ENCODE peak calls at places on chromosomes 12 and 14, in nine cellular contexts. Z is activated T-helper 1 cell treated with anti-CD3 and anti-CD28 coated beads, Interleukin-12 subunit alpha, Interleukin-12 subunit beta, Interleukin-2, Interleukin-4 antibody, amounts not matched to agents 30 ng/mL and 10 ng/mL and 1 ng/mL, durations not matched to agents 14 hours and 24 hours and 36 hours; O is esophagus squamous epithelium; L is right cardiac atrium; M is T-helper 1 cell; S is activated CD4-positive, alpha-beta T cell treated with anti-CD3 and anti-CD28 coated beads, Interleukin-2, amount 50 U/mL, for 4 hours; Q is AG04450; V is NCI-H1694; K is endothelial cell. U is an unnamed sample.

GRCh38 chr14:55701638-55702037 is 121.6 kb downstream of the KTN1 start:
- DNase-seq in K (no peak), Z (no peak), V (no peak), M (no peak), L (no peak), S (no peak), Q (no peak), O (no peak), U (no peak)

GRCh38 chr12:53756300-53757094 is 4.7 kb upstream of the CISTR start:
- DNase-seq in S (no peak), V (no peak), L (no peak), Q (no peak), Z (no peak), M (no peak), O (no peak), K (no peak), U (no peak)

GRCh38 chr14:96086574-96087077 is 47.5 kb downstream of the C14orf132 start:
- DNase-seq in L (no peak), S (no peak), Q (no peak), M (no peak), V (no peak), O (no peak), Z (no peak), K (no peak), U (no peak)

GRCh38 chr14:103910262-103910935 is 17.9 kb upstream of the TDRD9 start:
- DNase-seq in V (peak), O (no peak), K (peak), L (peak), Q (peak), M (peak), Z (peak), S (peak), U (peak)

GRCh38 chr12:66048218-66048842 is 82.2 kb downstream of the LLPH start:
- DNase-seq in Q (no peak), O (no peak), S (no peak), L (no peak), K (no peak), V (no peak), M (no peak), Z (no peak), U (no peak)

GRCh38 chr14:84468153-84468552 is 1061.8 kb upstream of the FLRT2 start:
- DNase-seq in K (no peak), O (no peak), Q (no peak), M (no peak), Z (no peak), V (no peak), S (no peak), L (no peak), U (no peak)

GRCh38 chr14:94591871-94592270 is 10.6 kb downstream of the SERPINA5 start:
- DNase-seq in S (no peak), L (no peak), K (no peak), O (no peak), Q (no peak), V (no peak), Z (no peak), M (no peak), U (peak)

GRCh38 chr14:26200675-26201074 is 397.2 kb downstream of the NOVA1 start:
- DNase-seq in Z (no peak), Q (no peak), V (no peak), M (no peak), L (no peak), S (no peak), O (no peak), K (no peak), U (no peak)

GRCh38 chr14:35991356-35991755 is 165.2 kb downstream of the BRMS1L start:
- DNase-seq in K (no peak), L (no peak), Z (no peak), Q (no peak), S (no peak), V (no peak), O (no peak), M (no peak), U (no peak)

GRCh38 chr12:60210756-60211155 is 614.9 kb downstream of the SLC16A7 start:
- DNase-seq in Z (no peak), K (no peak), Q (no peak), V (no peak), M (no peak), L (no peak), S (no peak), O (no peak), U (no peak)

GRCh38 chr12:57179331-57180086 is 32.1 kb upstream of the LRP1-AS start:
- DNase-seq in S (no peak), V (no peak), O (no peak), L (no peak), M (no peak), Q (no peak), K (no peak), Z (no peak), U (no peak)

GRCh38 chr12:104670439-104671406 is 214.0 kb downstream of the CHST11 start:
- DNase-seq in L (no peak), S (no peak), M (no peak), V (no peak), Z (no peak), O (no peak), K (no peak), Q (no peak), U (no peak)

GRCh38 chr12:64252708-64253107 is 30.6 kb upstream of the KICS2 start:
- DNase-seq in V (no peak), Z (no peak), O (no peak), S (no peak), Q (peak), M (no peak), L (no peak), K (no peak), U (no peak)

GRCh38 chr12:42725839-42726238 is 136.3 kb upstream of the PRICKLE1 start:
- DNase-seq in S (no peak), L (no peak), Z (no peak), Q (peak), O (no peak), M (no peak), V (no peak), K (no peak), U (no peak)

GRCh38 chr12:124920353-124920935 is 6.0 kb upstream of the UBC start:
- DNase-seq in Z (no peak), K (no peak), M (no peak), Q (no peak), O (no peak), L (no peak), S (no peak), V (no peak), U (no peak)

GRCh38 chr14:32217301-32217700 is 14.2 kb upstream of the RNU6-8 start:
- DNase-seq in M (no peak), Q (no peak), K (no peak), V (no peak), L (no peak), O (no peak), S (no peak), Z (no peak), U (no peak)

GRCh38 chr12:77102691-77103090 is 37.3 kb upstream of the E2F7 start:
- DNase-seq in K (no peak), M (no peak), V (no peak), S (no peak), Q (no peak), O (no peak), L (no peak), Z (no peak), U (no peak)

GRCh38 chr12:121796855-121797751 is 3.6 kb upstream of the RHOF start:
- DNase-seq in O (no peak), S (no peak), V (no peak), K (peak), Q (no peak), M (no peak), Z (no peak), L (peak), U (peak)

GRCh38 chr12:116599285-116600122 is 40.3 kb downstream of the MAP1LC3B2 start:
- DNase-seq in S (peak), M (peak), Z (peak), V (peak), Q (peak), L (peak), K (peak), O (peak), U (peak)

GRCh38 chr12:115872919-115873357 is 404.6 kb downstream of the MED13L start:
- DNase-seq in S (no peak), Z (no peak), M (no peak), K (no peak), Q (no peak), V (no peak), O (no peak), L (no peak), U (no peak)

GRCh38 chr12:127957001-127957660 is 309.8 kb upstream of the TMEM132C start:
- DNase-seq in L (no peak), K (no peak), Q (no peak), S (no peak), Z (no peak), V (no peak), M (no peak), O (no peak), U (no peak)

GRCh38 chr14:30440986-30441385 is 118.0 kb upstream of the G2E3 start:
- DNase-seq in S (no peak), L (no peak), M (no peak), Q (no peak), Z (no peak), V (no peak), O (no peak), K (no peak), U (no peak)

GRCh38 chr14:53951661-53952265 is 4.9 kb downstream of the BMP4 start:
- DNase-seq in K (no peak), L (peak), M (no peak), O (no peak), V (no peak), Q (no peak), S (no peak), Z (no peak), U (peak)

GRCh38 chr14:37901978-37902377 is 305.7 kb upstream of the SSTR1 start:
- DNase-seq in Z (no peak), M (no peak), V (no peak), S (no peak), K (no peak), Q (no peak), O (no peak), L (peak), U (peak)

GRCh38 chr12:32535260-32535999 is 136.1 kb downstream of the FGD4 start:
- DNase-seq in O (no peak), L (peak), V (peak), Z (no peak), Q (no peak), K (peak), M (no peak), S (no peak), U (peak)

GRCh38 chr14:103402700-103403099 is 17.5 kb downstream of the MARK3 start:
- DNase-seq in K (no peak), L (no peak), Q (no peak), M (no peak), S (no peak), V (no peak), O (no peak), Z (no peak), U (no peak)

GRCh38 chr14:104986487-104987164 is 1.0 kb downstream of the CLBA1 start:
- DNase-seq in V (no peak), Z (no peak), S (no peak), M (no peak), O (no peak), L (no peak), Q (no peak), K (no peak), U (peak)

GRCh38 chr14:73782623-73783022 is 68.4 kb upstream of the PNMA1 start:
- DNase-seq in Q (no peak), O (no peak), L (no peak), V (no peak), M (no peak), K (no peak), S (no peak), Z (no peak), U (no peak)

GRCh38 chr12:15757553-15758255 is 31.5 kb downstream of the EPS8 start:
- DNase-seq in V (no peak), M (no peak), Z (no peak), K (no peak), O (no peak), L (no peak), S (no peak), Q (no peak), U (no peak)

GRCh38 chr12:108234155-108234554 is 105.0 kb downstream of the CMKLR1 start:
- DNase-seq in M (no peak), S (no peak), L (no peak), V (no peak), K (peak), Q (no peak), O (no peak), Z (no peak), U (no peak)

GRCh38 chr12:89883630-89884364 is 175.2 kb upstream of the ATP2B1 start:
- DNase-seq in Z (no peak), O (no peak), S (no peak), K (no peak), L (no peak), V (peak), M (no peak), Q (no peak), U (no peak)

GRCh38 chr12:123099556-123100192 is 51.2 kb downstream of the PITPNM2 start:
- DNase-seq in S (no peak), L (no peak), Z (no peak), K (no peak), Q (no peak), V (peak), M (no peak), O (no peak), U (no peak)

GRCh38 chr12:88036368-88036965 is 7.3 kb upstream of the C12orf50 start:
- DNase-seq in Q (no peak), Z (no peak), K (no peak), L (no peak), V (no peak), O (no peak), S (no peak), M (no peak), U (no peak)

GRCh38 chr12:57735198-57735855 is 3.2 kb downstream of the AGAP2 start:
- DNase-seq in V (peak), O (no peak), S (no peak), L (no peak), K (no peak), M (no peak), Q (no peak), Z (no peak), U (no peak)

U was measured in kidney.